ENCODE peak calls at places on chromosomes 5 and 9, in ten cellular contexts. V is GM03348; J is neural crest cell; X is naive thymus-derived CD8-positive, alpha-beta T cell; B is activated CD4-positive, CD25-positive, alpha-beta regulatory T cell treated with anti-CD3 and anti-CD28 coated beads, Interleukin-2, amount 50 U/mL, for 72 hours; K is colonic mucosa; M is neural progenitor cell; D is HT-29; N is fibroblast of lung; G is SHP77. I is an unnamed sample.

GRCh38 chr9:20032413-20033006 is 243.7 kb upstream of the SLC24A2 start:
- DNase-seq in J (no peak), G (no peak), M (no peak), X (no peak), V (no peak), D (no peak), K (no peak), N (no peak), B (no peak), I (no peak)

GRCh38 chr5:71744009-71744792 is 25.1 kb downstream of the CARTPT start:
- DNase-seq in V (no peak), J (no peak), K (peak; percentile 66), X (no peak), D (peak; percentile 10), N (no peak), G (no peak), M (no peak), B (no peak), I (no peak)

GRCh38 chr5:33679791-33680190 is 212.0 kb downstream of the ADAMTS12 start:
- DNase-seq in K (no peak), J (no peak), D (no peak), N (peak; percentile 44), M (no peak), B (no peak), V (peak; percentile 49), G (no peak), X (no peak), I (no peak)

GRCh38 chr5:107514305-107514704 is 156.4 kb downstream of the EFNA5 start:
- DNase-seq in J (no peak), B (no peak), K (no peak), V (no peak), N (no peak), X (no peak), D (no peak), M (no peak), G (no peak), I (no peak)

GRCh38 chr9:94725293-94725692 is 1.2 kb upstream of the AOPEP start:
- DNase-seq in J (no peak), K (no peak), V (no peak), N (no peak), M (no peak), G (no peak), X (no peak), B (no peak), D (no peak), I (no peak)

GRCh38 chr9:105447386-105447813 is 434 bp upstream of the FSD1L start:
- DNase-seq in J (no peak), K (no peak), V (peak; percentile 17), M (no peak), G (no peak), N (no peak), X (no peak), B (no peak), D (no peak), I (no peak)

GRCh38 chr5:124628721-124629596 is 117.5 kb downstream of the ZNF608 start:
- DNase-seq in K (no peak), G (peak; percentile 75), V (peak; percentile 91), N (peak; percentile 93), B (no peak), X (no peak), D (peak; percentile 57), J (no peak), M (no peak), I (peak; percentile 25)

GRCh38 chr5:180129291-180130190 is 58.0 kb upstream of the RNF130 start:
- DNase-seq in N (no peak), V (peak; percentile 5), J (no peak), B (no peak), M (no peak), K (no peak), D (no peak), G (no peak), X (no peak), I (no peak)

GRCh38 chr9:91060520-91061343 is 259.1 kb downstream of the SYK start:
- DNase-seq in M (no peak), G (peak; percentile 48), K (peak; percentile 44), D (peak; percentile 11), J (no peak), B (no peak), N (peak; percentile 100), V (peak; percentile 85), X (no peak), I (no peak)

GRCh38 chr5:148998174-148998797 is 64.6 kb downstream of the SH3TC2 start:
- DNase-seq in X (peak; percentile 7), G (peak; percentile 34), B (no peak), M (peak; percentile 73), V (peak; percentile 61), K (peak; percentile 60), N (peak; percentile 82), J (peak; percentile 13), D (peak; percentile 90), I (no peak)

I was measured in hypothalamus.